ENCODE peak calls at places on chromosomes 7 and 10, in seven cellular contexts. E is A549; K is fibroblast of pulmonary artery; S is fibroblast of the conjunctiva; F is cerebellum; L is activated naive CD8-positive, alpha-beta T cell treated with anti-CD3 and anti-CD28 coated beads, Interleukin-2, amount 50 U/mL, for 24 hours; T is heart left ventricle. G is an unnamed sample.

GRCh38 chr10:118501171-118501570 is 94.3 kb downstream of the PRLHR start:
- DNase-seq in S (no peak), T (no peak), L (no peak), E (no peak), K (peak), F (no peak), G (no peak)

GRCh38 chr10:5960070-5960972 is 17.0 kb downstream of the IL15RA start:
- DNase-seq in K (peak), S (no peak), F (no peak), E (no peak), T (peak), L (no peak), G (no peak)

GRCh38 chr10:122445469-122445868 is 9.0 kb upstream of the ARMS2 start:
- DNase-seq in F (no peak), E (no peak), S (no peak), K (no peak), T (no peak), L (no peak), G (no peak)

GRCh38 chr7:102431617-102432298 is 1.6 kb upstream of the ORAI2 start:
- DNase-seq in F (peak), E (peak), L (peak), S (no peak), K (no peak), T (no peak), G (peak)

GRCh38 chr10:18659784-18660561 is 742 bp downstream of the ARL5B start:
- DNase-seq in E (peak), T (no peak), F (no peak), S (no peak), K (peak), L (no peak), G (no peak)

GRCh38 chr10:105834261-105835059 is 1193.4 kb downstream of the SORCS3 start:
- DNase-seq in T (no peak), E (no peak), F (no peak), K (peak), L (no peak), S (no peak), G (no peak)

GRCh38 chr7:100174582-100174981 is 2.6 kb downstream of the GPC2 start:
- DNase-seq in F (no peak), T (no peak), L (no peak), K (no peak), E (no peak), S (no peak), G (no peak)

GRCh38 chr7:102456327-102456726 is 8.3 kb downstream of the ALKBH4 start:
- DNase-seq in T (no peak), E (no peak), F (no peak), K (no peak), L (no peak), S (no peak), G (no peak)

GRCh38 chr7:13724631-13725566 is 264.6 kb downstream of the ETV1 start:
- DNase-seq in S (no peak), E (peak), K (no peak), F (peak), T (no peak), L (no peak), G (peak)

GRCh38 chr7:134619627-134620331 is 26.9 kb upstream of the BPGM start:
- DNase-seq in L (no peak), E (peak), T (no peak), K (peak), S (peak), F (no peak), G (no peak)

GRCh38 chr10:17375936-17376584 is 78.3 kb downstream of the ST8SIA6 start:
- DNase-seq in S (no peak), K (peak), E (peak), L (peak), T (no peak), F (no peak), G (no peak)

GRCh38 chr10:100872034-100872791 is 40.5 kb upstream of the SLF2 start:
- DNase-seq in S (peak), E (peak), T (no peak), F (peak), K (peak), L (peak), G (no peak)

GRCh38 chr7:91582799-91583230 is 297.7 kb downstream of the MTERF1 start:
- DNase-seq in L (no peak), F (no peak), T (no peak), E (no peak), K (no peak), S (no peak), G (no peak)

GRCh38 chr7:40874756-40875155 is 740.0 kb downstream of the SUGCT start:
- DNase-seq in E (no peak), L (no peak), F (no peak), T (no peak), K (no peak), S (no peak), G (no peak)

GRCh38 chr7:67588631-67589030 is 592.0 kb downstream of the TYW1 start:
- DNase-seq in F (peak), E (no peak), L (no peak), T (no peak), K (no peak), S (no peak), G (no peak)

GRCh38 chr10:132078746-132079345 is 13.1 kb downstream of the JAKMIP3 start:
- DNase-seq in E (no peak), F (peak), T (peak), K (no peak), L (no peak), S (no peak), G (no peak)

GRCh38 chr7:45125193-45125904 is 13.9 kb upstream of the TBRG4 start:
- DNase-seq in L (no peak), T (no peak), K (no peak), S (no peak), E (no peak), F (peak), G (no peak)

GRCh38 chr10:37289833-37290464 is 164.6 kb downstream of the ANKRD30A start:
- DNase-seq in S (no peak), E (peak), L (no peak), F (no peak), T (no peak), K (no peak), G (no peak)

GRCh38 chr7:79774150-79774549 is 320.7 kb upstream of the MAGI2 start:
- DNase-seq in T (no peak), E (no peak), K (peak), S (no peak), F (no peak), L (no peak), G (no peak)

GRCh38 chr10:69398466-69398865 is 18.3 kb downstream of the TACR2 start:
- DNase-seq in L (no peak), E (no peak), K (no peak), S (no peak), T (no peak), F (no peak), G (no peak)

GRCh38 chr7:47394751-47395252 is 187.1 kb downstream of the TNS3 start:
- DNase-seq in F (no peak), K (no peak), T (no peak), S (no peak), L (no peak), E (no peak), G (no peak)

GRCh38 chr7:90720970-90721768 is 125.0 kb downstream of the CDK14 start:
- DNase-seq in E (no peak), L (no peak), F (no peak), K (peak), S (peak), T (no peak), G (no peak)

GRCh38 chr10:116216676-116217075 is 56.3 kb downstream of the GFRA1 start:
- DNase-seq in F (no peak), L (no peak), K (no peak), T (no peak), E (no peak), S (no peak), G (no peak)

GRCh38 chr7:112083776-112084175 is 122.4 kb downstream of the DOCK4 start:
- DNase-seq in F (no peak), S (no peak), K (no peak), L (no peak), E (no peak), T (no peak), G (no peak)

GRCh38 chr10:24820616-24821015 is 96.9 kb upstream of the ARHGAP21 start:
- DNase-seq in F (peak), K (no peak), S (no peak), L (no peak), E (no peak), T (no peak), G (no peak)

GRCh38 chr10:113279262-113279661 is 273.6 kb upstream of the HABP2 start:
- DNase-seq in E (no peak), F (no peak), T (no peak), L (no peak), S (no peak), K (no peak), G (no peak)

GRCh38 chr7:716212-716611 is 10.3 kb upstream of the DNAAF5 start:
- DNase-seq in E (no peak), S (no peak), T (no peak), K (no peak), L (no peak), F (no peak), G (no peak)

GRCh38 chr7:4882169-4882741 is 1.3 kb downstream of the RADIL start:
- DNase-seq in E (no peak), K (peak), L (no peak), S (peak), T (peak), F (peak), G (no peak)

GRCh38 chr10:84241185-84241790 is at the start of gene LRIT1:
- DNase-seq in F (no peak), K (no peak), E (no peak), T (no peak), L (no peak), S (no peak), G (no peak)

GRCh38 chr7:70417061-70417655 is 714.8 kb upstream of the GALNT17 start:
- DNase-seq in E (no peak), T (no peak), S (no peak), L (no peak), K (no peak), F (peak), G (peak)